ENCODE peak calls at places on chromosomes 3 and 15, in eight cellular contexts. Y is adrenal gland, H is heart left ventricle, T is glutamatergic neuron, R is HFF-Myc, C is GM10248, I is left lung, L is endothelial cell. W is an unnamed sample.

GRCh38 chr3:139572847-139573672 is 33.5 kb upstream of the RBP1 start:
- DNase-seq in I (no peak), L (no peak), R (no peak), H (no peak), Y (no peak), C (no peak), T (no peak), W (no peak)

GRCh38 chr3:52453496-52454234 is at the start of gene TNNC1:
- DNase-seq in C (no peak), Y (no peak), H (peak), L (no peak), T (no peak), I (peak), R (no peak), W (no peak)

GRCh38 chr3:45312836-45313493 is 75.4 kb upstream of the LARS2 start:
- DNase-seq in H (no peak), Y (no peak), I (no peak), R (no peak), L (no peak), C (no peak), T (no peak), W (no peak)

GRCh38 chr3:163056874-163057497 is 1560.4 kb downstream of the OTOL1 start:
- DNase-seq in Y (peak), R (peak), T (peak), C (peak), H (no peak), L (peak), I (no peak), W (no peak)

GRCh38 chr3:68893600-68894239 is 38.6 kb downstream of the TAFA4 start:
- DNase-seq in I (no peak), C (peak), T (no peak), R (peak), Y (no peak), H (no peak), L (no peak), W (peak)

GRCh38 chr3:47007482-47008257 is 28.2 kb downstream of the NBEAL2 start:
- DNase-seq in T (no peak), R (no peak), Y (no peak), L (peak), C (no peak), I (peak), H (no peak), W (no peak)

GRCh38 chr3:39107056-39107873 is at the start of the genes GORASP1 and TTC21A:
- DNase-seq in C (peak), R (peak), I (peak), H (peak), L (peak), T (peak), Y (peak), W (peak)

GRCh38 chr3:132196113-132196512 is 121.1 kb upstream of the ACP3 start:
- DNase-seq in I (no peak), H (no peak), L (no peak), T (no peak), Y (peak), C (no peak), R (peak), W (peak)

GRCh38 chr15:74780983-74781672 is 752 bp upstream of the CSK start:
- DNase-seq in L (no peak), H (no peak), I (peak), C (no peak), T (no peak), Y (no peak), R (no peak), W (no peak)

GRCh38 chr3:107025961-107026360 is 351.3 kb upstream of the CCDC54 start:
- DNase-seq in I (no peak), R (no peak), C (no peak), Y (no peak), T (no peak), H (no peak), L (no peak), W (no peak)

GRCh38 chr3:133595341-133595740 is 21.9 kb downstream of the CDV3 start:
- DNase-seq in T (no peak), R (no peak), Y (no peak), H (no peak), I (no peak), C (peak), L (no peak), W (no peak)

GRCh38 chr15:79463043-79463780 is 31.1 kb downstream of the MINAR1 start:
- DNase-seq in R (no peak), H (no peak), L (no peak), I (no peak), Y (no peak), T (no peak), C (no peak), W (no peak)

GRCh38 chr3:56970401-56971002 is 90.0 kb upstream of the SPATA12 start:
- DNase-seq in R (no peak), C (peak), T (no peak), I (no peak), H (no peak), L (no peak), Y (no peak), W (no peak)

GRCh38 chr15:49121901-49122300 is 33.5 kb downstream of the COPS2 start:
- DNase-seq in T (no peak), I (no peak), R (no peak), Y (no peak), C (no peak), L (no peak), H (no peak), W (no peak)

GRCh38 chr3:11810276-11810675 is 36.4 kb downstream of the TAMM41 start:
- DNase-seq in L (no peak), R (no peak), H (no peak), T (no peak), Y (no peak), C (no peak), I (no peak), W (peak)

GRCh38 chr15:66922608-66923007 is 142.8 kb upstream of the SMAD3 start:
- DNase-seq in Y (no peak), L (no peak), R (no peak), H (no peak), I (no peak), T (no peak), C (no peak), W (no peak)

GRCh38 chr3:182925330-182925943 is 54.9 kb downstream of the DCUN1D1 start:
- DNase-seq in T (no peak), H (peak), L (no peak), C (peak), I (no peak), Y (peak), R (no peak), W (peak)

GRCh38 chr3:184496933-184497332 is 64.7 kb upstream of the EPHB3 start:
- DNase-seq in H (no peak), C (no peak), I (no peak), Y (no peak), T (no peak), L (no peak), R (no peak), W (no peak)

GRCh38 chr3:141737108-141737507 is 990 bp upstream of the RNF7 start:
- DNase-seq in R (no peak), Y (no peak), I (no peak), H (no peak), L (no peak), T (no peak), C (no peak), W (no peak)

GRCh38 chr3:104879919-104880318 is 486.8 kb upstream of the ALCAM start:
- DNase-seq in C (no peak), L (no peak), I (no peak), T (no peak), R (no peak), H (no peak), Y (peak), W (no peak)

GRCh38 chr15:77634266-77634962 is 1.7 kb upstream of the LINGO1 start:
- DNase-seq in T (peak), Y (peak), I (peak), R (no peak), C (peak), H (peak), L (peak), W (no peak)

GRCh38 chr3:152309535-152310317 is 41.0 kb downstream of the MBNL1 start:
- DNase-seq in R (no peak), C (no peak), Y (no peak), I (no peak), T (no peak), L (no peak), H (no peak), W (no peak)

GRCh38 chr3:17399586-17399985 is 342.8 kb downstream of the TBC1D5 start:
- DNase-seq in I (no peak), L (no peak), C (no peak), H (no peak), Y (no peak), T (no peak), R (no peak), W (no peak)

GRCh38 chr3:175111036-175111435 is 251.9 kb downstream of the NAALADL2 start:
- DNase-seq in R (peak), I (no peak), C (no peak), Y (no peak), H (no peak), T (no peak), L (no peak), W (no peak)

GRCh38 chr3:195118671-195119070 is 152.3 kb downstream of the XXYLT1 start:
- DNase-seq in C (no peak), R (no peak), Y (no peak), I (no peak), H (no peak), L (no peak), T (no peak), W (no peak)

GRCh38 chr3:158766364-158766763 is 34.1 kb upstream of the RARRES1 start:
- DNase-seq in I (no peak), C (no peak), L (no peak), R (no peak), H (no peak), Y (no peak), T (no peak), W (no peak)

GRCh38 chr15:87736401-87736800 is 520.1 kb downstream of the NTRK3 start:
- DNase-seq in H (no peak), R (no peak), C (no peak), L (no peak), I (no peak), T (no peak), Y (no peak), W (no peak)

GRCh38 chr3:79810101-79810500 is 42.3 kb upstream of the ROBO1 start:
- DNase-seq in L (no peak), Y (no peak), H (no peak), T (no peak), I (no peak), C (no peak), R (no peak), W (no peak)

GRCh38 chr3:25910997-25911396 is 121.1 kb downstream of the OXSM start:
- DNase-seq in Y (peak), R (no peak), L (no peak), H (no peak), I (no peak), C (no peak), T (peak), W (no peak)

GRCh38 chr3:6785726-6786125 is 75.2 kb upstream of the GRM7 start:
- DNase-seq in Y (no peak), R (no peak), T (no peak), H (no peak), I (no peak), C (no peak), L (no peak), W (no peak)

GRCh38 chr3:12902181-12902999 is 61.0 kb upstream of the RPL32 start:
- DNase-seq in H (no peak), I (peak), R (no peak), T (peak), Y (no peak), C (no peak), L (no peak), W (no peak)

GRCh38 chr3:25856902-25857518 is 67.1 kb downstream of the OXSM start:
- DNase-seq in H (no peak), I (no peak), R (peak), Y (no peak), L (no peak), T (no peak), C (peak), W (peak)

GRCh38 chr3:196712514-196713413 is 587 bp downstream of the PIGX start:
- DNase-seq in T (no peak), C (no peak), I (peak), R (peak), Y (peak), H (peak), L (no peak), W (peak)

GRCh38 chr3:170740726-170741591 is 129.0 kb downstream of the RPL22L1 start:
- DNase-seq in Y (peak), I (no peak), C (no peak), H (no peak), R (peak), T (no peak), L (no peak), W (peak)

GRCh38 chr3:40523781-40524180 is 979 bp upstream of the ZNF621 start:
- DNase-seq in C (no peak), Y (peak), I (no peak), T (no peak), H (no peak), L (no peak), R (no peak), W (no peak)

GRCh38 chr15:71916834-71917233 is 106.5 kb downstream of the NR2E3 start:
- DNase-seq in I (no peak), C (no peak), R (no peak), Y (no peak), L (no peak), T (no peak), H (no peak), W (no peak)

GRCh38 chr3:175003590-175003989 is 144.5 kb downstream of the NAALADL2 start:
- DNase-seq in I (no peak), Y (no peak), T (no peak), L (no peak), R (no peak), C (no peak), H (no peak), W (no peak)

GRCh38 chr3:20141841-20142240 is 44.2 kb downstream of the SGO1 start:
- DNase-seq in H (peak), I (no peak), Y (no peak), L (no peak), T (peak), R (no peak), C (no peak), W (no peak)

GRCh38 chr15:73700041-73700842 is 16.1 kb downstream of the CD276 start:
- DNase-seq in R (no peak), H (peak), L (peak), Y (peak), T (peak), I (no peak), C (peak), W (peak)

DNA sequence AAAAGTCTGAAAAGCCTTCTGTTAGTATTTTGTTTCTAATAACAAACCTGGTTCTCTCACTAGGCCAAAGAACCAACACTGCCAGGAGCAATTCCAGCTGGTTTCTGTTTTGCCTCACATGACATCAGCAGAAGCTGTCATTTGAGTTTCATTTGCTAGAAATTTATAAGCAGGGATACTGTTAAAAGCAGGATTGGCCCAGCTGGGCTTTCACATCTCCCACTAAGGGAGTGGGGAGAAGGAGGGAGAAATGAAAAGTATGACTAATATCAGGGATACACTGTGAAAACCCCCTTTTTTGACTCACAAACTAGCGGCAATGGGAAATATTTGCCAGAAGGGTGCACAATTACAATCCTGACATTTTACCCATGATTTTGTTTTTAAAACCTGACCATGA is 5.3 kb downstream of the CCDC80 start:
- DNase-seq in L (no peak), T (no peak), C (no peak), R (no peak), H (no peak), Y (peak), I (no peak), W (no peak)
- TF ChIP-seq CTCF in L (no peak), T (no peak), C (no peak), R (no peak), H (no peak), Y (no peak), I (no peak), W (no peak)

GRCh38 chr3:101779047-101779807 is at the start of gene NXPE3:
- DNase-seq in I (peak), Y (peak), L (peak), H (peak), R (no peak), C (peak), T (peak), W (peak)
- TF ChIP-seq CTCF in I (no peak), Y (no peak), L (no peak), H (no peak), R (no peak), C (no peak), T (no peak), W (no peak)

GRCh38 chr3:155978324-155978723 is 107.9 kb downstream of the GMPS start:
- DNase-seq in H (no peak), L (no peak), R (no peak), C (no peak), T (no peak), Y (no peak), I (no peak), W (no peak)
- TF ChIP-seq CTCF in H (peak), L (no peak), R (peak), C (no peak), T (peak), Y (peak), I (no peak), W (peak)

GRCh38 chr3:71309342-71309741 is 274.2 kb downstream of the FOXP1 start:
- DNase-seq in T (no peak), H (no peak), R (no peak), Y (no peak), L (no peak), C (no peak), I (no peak), W (no peak)
- TF ChIP-seq CTCF in T (no peak), H (no peak), R (no peak), Y (no peak), L (no peak), C (no peak), I (no peak), W (no peak)

DNA sequence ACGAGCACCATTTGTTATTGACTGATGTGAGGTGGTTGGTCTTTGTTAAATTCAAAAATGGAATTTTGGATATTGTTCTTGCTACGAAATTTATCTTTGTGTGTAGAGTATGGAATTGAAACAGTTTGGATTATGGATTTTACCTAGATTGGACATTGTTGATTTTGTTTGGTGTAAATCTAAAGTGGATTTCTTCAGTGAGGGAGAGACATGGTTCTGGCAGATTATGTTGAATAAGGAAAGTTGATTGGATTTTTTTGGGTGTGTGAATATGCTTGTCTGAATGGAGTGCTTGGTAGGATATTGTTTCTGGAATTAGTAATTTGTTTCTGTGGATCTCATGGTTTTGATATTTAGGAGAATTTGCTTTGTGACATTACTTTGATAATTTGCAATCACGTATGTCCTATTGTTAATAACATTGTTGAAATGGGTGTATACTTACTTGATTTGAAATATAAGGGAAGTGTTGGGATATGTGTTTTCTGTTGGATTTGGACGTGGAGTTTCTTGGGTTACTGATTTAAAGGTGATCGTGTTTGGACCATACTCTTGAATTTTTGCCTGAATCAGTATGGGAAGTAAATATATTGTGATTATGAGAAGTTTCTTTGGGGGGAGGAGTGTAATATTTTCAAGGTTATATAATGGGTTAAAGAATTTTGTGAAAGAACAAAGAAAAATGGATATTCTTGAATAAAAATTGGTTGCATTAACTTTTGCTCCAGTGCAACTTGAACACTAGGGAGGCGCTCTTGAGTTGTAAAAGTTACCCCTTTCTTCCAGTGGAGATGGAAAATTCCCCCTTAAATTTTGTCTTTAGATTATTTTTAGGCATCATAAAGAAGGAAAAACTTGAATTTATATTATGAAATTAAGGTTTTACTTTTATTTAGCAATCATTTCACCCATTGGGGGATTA is 875 bp upstream of the CHD2 start:
- DNase-seq in R (no peak), Y (peak), I (no peak), L (no peak), T (no peak), C (no peak), H (no peak), W (no peak)
- TF ChIP-seq CTCF in R (peak), Y (no peak), I (no peak), L (peak), T (peak), C (no peak), H (peak), W (peak)

W was measured in AG09319.